ENCODE peak calls at places on chromosomes 3 and 15, in ten cellular contexts. One of them, this sample, is unnamed.

GRCh38 chr3:140529558-140529957 is 148.3 kb upstream of the TRIM42 start:
- DNase-seq in tibial artery: no peak
- DNase-seq in transverse colon: no peak
- DNase-seq in choroid plexus epithelial cell: peak
- DNase-seq in cardiac fibroblast: no peak
- DNase-seq in left ventricle myocardium inferior: no peak
- DNase-seq in CD8-positive, alpha-beta memory T cell: no peak
- DNase-seq in fibroblast of villous mesenchyme: no peak
- DNase-seq in stomach: no peak
- DNase-seq in neural progenitor cell: no peak
- DNase-seq in this sample: no peak

GRCh38 chr15:77980094-77980493 is 97.4 kb downstream of the TBC1D2B start:
- DNase-seq in tibial artery: no peak
- DNase-seq in transverse colon: no peak
- DNase-seq in choroid plexus epithelial cell: no peak
- DNase-seq in cardiac fibroblast: no peak
- DNase-seq in left ventricle myocardium inferior: no peak
- DNase-seq in CD8-positive, alpha-beta memory T cell: no peak
- DNase-seq in fibroblast of villous mesenchyme: no peak
- DNase-seq in stomach: no peak
- DNase-seq in neural progenitor cell: no peak
- DNase-seq in this sample: no peak

GRCh38 chr3:169657351-169658124 is 6.0 kb downstream of the MECOM start:
- DNase-seq in tibial artery: no peak
- DNase-seq in transverse colon: no peak
- DNase-seq in choroid plexus epithelial cell: no peak
- DNase-seq in cardiac fibroblast: peak
- DNase-seq in left ventricle myocardium inferior: no peak
- DNase-seq in CD8-positive, alpha-beta memory T cell: no peak
- DNase-seq in fibroblast of villous mesenchyme: no peak
- DNase-seq in stomach: peak
- DNase-seq in neural progenitor cell: no peak
- DNase-seq in this sample: peak

GRCh38 chr3:189727898-189728297 is 96.7 kb downstream of the TP63 start:
- DNase-seq in tibial artery: no peak
- DNase-seq in transverse colon: no peak
- DNase-seq in choroid plexus epithelial cell: no peak
- DNase-seq in cardiac fibroblast: peak
- DNase-seq in left ventricle myocardium inferior: no peak
- DNase-seq in CD8-positive, alpha-beta memory T cell: no peak
- DNase-seq in fibroblast of villous mesenchyme: no peak
- DNase-seq in stomach: no peak
- DNase-seq in neural progenitor cell: no peak
- DNase-seq in this sample: no peak

GRCh38 chr3:52292247-52293065 is 4.8 kb downstream of the GLYCTK start:
- DNase-seq in tibial artery: no peak
- DNase-seq in transverse colon: no peak
- DNase-seq in choroid plexus epithelial cell: no peak
- DNase-seq in cardiac fibroblast: no peak
- DNase-seq in left ventricle myocardium inferior: no peak
- DNase-seq in CD8-positive, alpha-beta memory T cell: no peak
- DNase-seq in fibroblast of villous mesenchyme: no peak
- DNase-seq in stomach: no peak
- DNase-seq in neural progenitor cell: no peak
- DNase-seq in this sample: no peak

GRCh38 chr15:90184786-90185704 is 16.1 kb upstream of the SEMA4B start:
- DNase-seq in tibial artery: no peak
- DNase-seq in transverse colon: peak
- DNase-seq in choroid plexus epithelial cell: no peak
- DNase-seq in cardiac fibroblast: peak
- DNase-seq in left ventricle myocardium inferior: peak
- DNase-seq in CD8-positive, alpha-beta memory T cell: peak
- DNase-seq in fibroblast of villous mesenchyme: peak
- DNase-seq in stomach: peak
- DNase-seq in neural progenitor cell: peak
- DNase-seq in this sample: peak

GRCh38 chr3:120093119-120093922 is 926 bp downstream of the GSK3B start:
- DNase-seq in tibial artery: no peak
- DNase-seq in transverse colon: peak
- DNase-seq in choroid plexus epithelial cell: peak
- DNase-seq in cardiac fibroblast: peak
- DNase-seq in left ventricle myocardium inferior: no peak
- DNase-seq in CD8-positive, alpha-beta memory T cell: peak
- DNase-seq in fibroblast of villous mesenchyme: peak
- DNase-seq in stomach: no peak
- DNase-seq in neural progenitor cell: peak
- DNase-seq in this sample: peak

GRCh38 chr15:51576911-51577500 is 45.6 kb downstream of the DMXL2 start:
- DNase-seq in tibial artery: peak
- DNase-seq in transverse colon: no peak
- DNase-seq in choroid plexus epithelial cell: peak
- DNase-seq in cardiac fibroblast: peak
- DNase-seq in left ventricle myocardium inferior: no peak
- DNase-seq in CD8-positive, alpha-beta memory T cell: no peak
- DNase-seq in fibroblast of villous mesenchyme: peak
- DNase-seq in stomach: no peak
- DNase-seq in neural progenitor cell: no peak
- DNase-seq in this sample: no peak

GRCh38 chr15:72474912-72475601 is 927 bp downstream of the ARIH1 start:
- DNase-seq in tibial artery: peak
- DNase-seq in transverse colon: peak
- DNase-seq in choroid plexus epithelial cell: peak
- DNase-seq in cardiac fibroblast: peak
- DNase-seq in left ventricle myocardium inferior: peak
- DNase-seq in CD8-positive, alpha-beta memory T cell: peak
- DNase-seq in fibroblast of villous mesenchyme: peak
- DNase-seq in stomach: peak
- DNase-seq in neural progenitor cell: peak
- DNase-seq in this sample: peak

GRCh38 chr3:57731311-57731710 is 24.8 kb upstream of the SLMAP start:
- DNase-seq in tibial artery: no peak
- DNase-seq in transverse colon: no peak
- DNase-seq in choroid plexus epithelial cell: no peak
- DNase-seq in cardiac fibroblast: no peak
- DNase-seq in left ventricle myocardium inferior: no peak
- DNase-seq in CD8-positive, alpha-beta memory T cell: no peak
- DNase-seq in fibroblast of villous mesenchyme: no peak
- DNase-seq in stomach: no peak
- DNase-seq in neural progenitor cell: no peak
- DNase-seq in this sample: no peak

DNA sequence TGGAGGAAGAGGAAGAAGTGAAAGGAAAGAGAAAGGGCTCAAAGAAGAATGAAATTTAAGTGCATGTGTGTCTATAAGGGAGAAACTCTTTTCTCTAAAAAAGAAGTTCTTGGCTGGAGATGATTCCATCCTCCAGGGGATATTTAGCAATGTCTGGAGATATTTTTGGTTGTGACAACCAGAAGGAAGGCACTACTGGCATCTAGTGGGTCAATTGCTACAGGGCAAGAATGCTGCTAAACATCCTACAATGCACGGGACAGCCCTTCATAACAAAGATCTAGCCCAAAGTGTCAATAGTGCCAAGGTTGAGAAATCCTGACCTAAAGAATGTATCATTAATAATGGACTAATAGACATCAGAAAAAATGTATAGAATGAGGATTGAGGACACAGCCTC is 57.4 kb upstream of the ST3GAL6 start:
- DNase-seq in tibial artery: no peak
- DNase-seq in transverse colon: no peak
- DNase-seq in choroid plexus epithelial cell: peak
- DNase-seq in cardiac fibroblast: peak
- DNase-seq in left ventricle myocardium inferior: no peak
- DNase-seq in CD8-positive, alpha-beta memory T cell: no peak
- DNase-seq in fibroblast of villous mesenchyme: no peak
- DNase-seq in stomach: no peak
- DNase-seq in neural progenitor cell: no peak
- DNase-seq in this sample: no peak
- H3K4me3 ChIP-seq in tibial artery: no peak
- H3K4me3 ChIP-seq in transverse colon: no peak
- H3K4me3 ChIP-seq in choroid plexus epithelial cell: no peak
- H3K4me3 ChIP-seq in cardiac fibroblast: no peak
- H3K4me3 ChIP-seq in left ventricle myocardium inferior: no peak
- H3K4me3 ChIP-seq in CD8-positive, alpha-beta memory T cell: no peak
- H3K4me3 ChIP-seq in fibroblast of villous mesenchyme: no peak
- H3K4me3 ChIP-seq in stomach: no peak
- H3K4me3 ChIP-seq in neural progenitor cell: no peak
- H3K4me3 ChIP-seq in this sample: no peak

GRCh38 chr15:57144448-57144847 is 226.0 kb downstream of the TCF12 start:
- DNase-seq in tibial artery: peak
- DNase-seq in transverse colon: no peak
- DNase-seq in choroid plexus epithelial cell: no peak
- DNase-seq in cardiac fibroblast: no peak
- DNase-seq in left ventricle myocardium inferior: no peak
- DNase-seq in CD8-positive, alpha-beta memory T cell: no peak
- DNase-seq in fibroblast of villous mesenchyme: no peak
- DNase-seq in stomach: no peak
- DNase-seq in neural progenitor cell: no peak
- DNase-seq in this sample: no peak

GRCh38 chr15:57138260-57138895 is 219.9 kb downstream of the TCF12 start:
- DNase-seq in tibial artery: no peak
- DNase-seq in transverse colon: peak
- DNase-seq in choroid plexus epithelial cell: peak
- DNase-seq in cardiac fibroblast: peak
- DNase-seq in left ventricle myocardium inferior: no peak
- DNase-seq in CD8-positive, alpha-beta memory T cell: no peak
- DNase-seq in fibroblast of villous mesenchyme: peak
- DNase-seq in stomach: peak
- DNase-seq in neural progenitor cell: peak
- DNase-seq in this sample: no peak

GRCh38 chr15:57146394-57147140 is 228.1 kb downstream of the TCF12 start:
- DNase-seq in tibial artery: no peak
- DNase-seq in transverse colon: no peak
- DNase-seq in choroid plexus epithelial cell: peak
- DNase-seq in cardiac fibroblast: peak
- DNase-seq in left ventricle myocardium inferior: no peak
- DNase-seq in CD8-positive, alpha-beta memory T cell: no peak
- DNase-seq in fibroblast of villous mesenchyme: peak
- DNase-seq in stomach: no peak
- DNase-seq in neural progenitor cell: peak
- DNase-seq in this sample: no peak

GRCh38 chr15:57148236-57148635 is 228.1 kb upstream of the CGNL1 start:
- DNase-seq in tibial artery: no peak
- DNase-seq in transverse colon: no peak
- DNase-seq in choroid plexus epithelial cell: no peak
- DNase-seq in cardiac fibroblast: no peak
- DNase-seq in left ventricle myocardium inferior: no peak
- DNase-seq in CD8-positive, alpha-beta memory T cell: no peak
- DNase-seq in fibroblast of villous mesenchyme: no peak
- DNase-seq in stomach: no peak
- DNase-seq in neural progenitor cell: no peak
- DNase-seq in this sample: no peak

DNA sequence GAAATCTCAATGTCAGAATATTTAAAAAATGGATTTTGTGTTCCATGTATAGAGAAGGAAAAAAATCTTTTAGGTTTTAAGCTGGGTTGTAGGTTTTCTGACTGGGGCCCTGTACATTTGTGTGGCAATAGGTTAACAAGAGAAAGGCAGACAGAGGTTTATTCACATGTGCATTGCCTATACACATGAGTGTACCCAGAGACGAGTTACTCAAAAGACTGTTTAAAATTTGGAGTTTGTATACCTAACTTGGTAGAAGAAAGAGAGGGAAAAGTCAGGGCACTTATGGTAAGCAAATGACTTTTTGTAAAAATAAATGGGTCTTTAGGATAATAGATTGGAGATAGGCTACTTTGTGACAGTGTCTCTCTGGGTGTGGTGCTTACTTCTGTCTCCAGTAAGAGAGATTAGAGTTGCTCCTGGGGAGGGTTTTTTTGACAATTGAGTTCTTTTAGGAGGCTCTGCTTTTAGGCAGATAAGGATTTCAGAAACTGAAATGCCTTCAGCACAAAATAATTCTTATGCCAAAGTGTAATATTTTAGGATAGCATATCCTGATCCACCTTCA is 225.2 kb downstream of the TCF12 start:
- DNase-seq in tibial artery: no peak
- DNase-seq in transverse colon: no peak
- DNase-seq in choroid plexus epithelial cell: no peak
- DNase-seq in cardiac fibroblast: no peak
- DNase-seq in left ventricle myocardium inferior: no peak
- DNase-seq in CD8-positive, alpha-beta memory T cell: no peak
- DNase-seq in fibroblast of villous mesenchyme: no peak
- DNase-seq in stomach: no peak
- DNase-seq in neural progenitor cell: no peak
- DNase-seq in this sample: no peak
- H3K4me3 ChIP-seq in tibial artery: no peak
- H3K4me3 ChIP-seq in transverse colon: no peak
- H3K4me3 ChIP-seq in choroid plexus epithelial cell: no peak
- H3K4me3 ChIP-seq in cardiac fibroblast: no peak
- H3K4me3 ChIP-seq in left ventricle myocardium inferior: no peak
- H3K4me3 ChIP-seq in CD8-positive, alpha-beta memory T cell: no peak
- H3K4me3 ChIP-seq in fibroblast of villous mesenchyme: no peak
- H3K4me3 ChIP-seq in stomach: no peak
- H3K4me3 ChIP-seq in neural progenitor cell: no peak
- H3K4me3 ChIP-seq in this sample: no peak

DNA sequence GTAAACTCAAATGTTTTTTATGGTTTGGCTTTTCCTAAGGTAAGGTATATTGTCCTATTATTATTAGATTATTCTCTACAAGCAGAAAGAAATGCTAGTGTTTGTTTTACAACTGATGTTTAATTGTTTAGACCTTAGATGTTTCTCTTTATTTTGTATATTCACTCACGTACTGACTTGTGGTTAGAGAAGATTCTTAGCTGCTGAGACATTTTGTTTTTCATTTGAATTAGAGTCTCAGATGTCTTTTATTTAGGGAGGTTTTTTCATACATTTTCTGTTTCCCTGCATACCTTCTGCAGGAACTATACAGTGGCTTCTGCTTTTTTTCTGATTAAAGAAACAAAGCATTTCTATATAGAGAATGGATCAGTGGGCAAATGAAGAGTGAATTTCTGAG is 110.9 kb downstream of the MYRIP start:
- DNase-seq in tibial artery: no peak
- DNase-seq in transverse colon: no peak
- DNase-seq in choroid plexus epithelial cell: no peak
- DNase-seq in cardiac fibroblast: no peak
- DNase-seq in left ventricle myocardium inferior: no peak
- DNase-seq in CD8-positive, alpha-beta memory T cell: no peak
- DNase-seq in fibroblast of villous mesenchyme: no peak
- DNase-seq in stomach: no peak
- DNase-seq in neural progenitor cell: no peak
- DNase-seq in this sample: no peak
- H3K4me3 ChIP-seq in tibial artery: no peak
- H3K4me3 ChIP-seq in transverse colon: no peak
- H3K4me3 ChIP-seq in choroid plexus epithelial cell: no peak
- H3K4me3 ChIP-seq in cardiac fibroblast: no peak
- H3K4me3 ChIP-seq in left ventricle myocardium inferior: no peak
- H3K4me3 ChIP-seq in CD8-positive, alpha-beta memory T cell: no peak
- H3K4me3 ChIP-seq in fibroblast of villous mesenchyme: no peak
- H3K4me3 ChIP-seq in stomach: no peak
- H3K4me3 ChIP-seq in neural progenitor cell: no peak
- H3K4me3 ChIP-seq in this sample: no peak

DNA sequence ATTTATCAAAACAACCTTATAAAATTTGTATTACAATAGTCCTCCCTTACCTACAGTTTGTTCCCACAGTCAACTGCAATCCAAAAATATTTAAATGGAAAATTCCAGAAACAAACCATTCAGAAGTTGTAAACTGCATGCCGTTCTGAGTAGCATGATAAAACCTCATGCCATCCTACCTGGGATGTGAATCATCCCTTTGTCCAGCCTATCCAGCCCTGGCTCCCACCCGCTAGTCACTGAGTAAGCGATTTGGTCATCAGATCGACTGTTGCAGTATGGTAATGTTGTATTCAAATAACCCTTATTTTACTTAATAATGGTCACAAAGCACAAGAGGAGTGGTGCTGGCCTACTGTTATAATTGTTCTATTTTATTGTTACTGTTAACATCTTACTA is 97.9 kb downstream of the TMCC1 start:
- DNase-seq in tibial artery: no peak
- DNase-seq in transverse colon: no peak
- DNase-seq in choroid plexus epithelial cell: no peak
- DNase-seq in cardiac fibroblast: no peak
- DNase-seq in left ventricle myocardium inferior: no peak
- DNase-seq in CD8-positive, alpha-beta memory T cell: no peak
- DNase-seq in fibroblast of villous mesenchyme: no peak
- DNase-seq in stomach: no peak
- DNase-seq in neural progenitor cell: no peak
- DNase-seq in this sample: no peak
- H3K4me3 ChIP-seq in tibial artery: no peak
- H3K4me3 ChIP-seq in transverse colon: no peak
- H3K4me3 ChIP-seq in choroid plexus epithelial cell: no peak
- H3K4me3 ChIP-seq in cardiac fibroblast: no peak
- H3K4me3 ChIP-seq in left ventricle myocardium inferior: no peak
- H3K4me3 ChIP-seq in CD8-positive, alpha-beta memory T cell: no peak
- H3K4me3 ChIP-seq in fibroblast of villous mesenchyme: no peak
- H3K4me3 ChIP-seq in stomach: no peak
- H3K4me3 ChIP-seq in neural progenitor cell: no peak
- H3K4me3 ChIP-seq in this sample: no peak

This sample was measured in body of pancreas.